ENCODE peak calls at places on chromosomes 1 and 21, in five cellular contexts. J is CD8-positive, alpha-beta T cell; Y is CD4-positive, alpha-beta memory T cell; W is IMR-90; Z is fibroblast of lung. G is an unnamed sample.

GRCh38 chr1:247548847-247549246 is at the start of gene GCSAML:
- DNase-seq in W (no peak), J (no peak), Z (no peak), Y (no peak), G (no peak)

GRCh38 chr1:119279441-119280415 is 88.9 kb upstream of the HAO2 start:
- DNase-seq in Z (peak), W (peak), Y (no peak), J (no peak), G (no peak)

GRCh38 chr1:30597711-30598110 is 125.7 kb downstream of the MATN1 start:
- DNase-seq in W (no peak), J (peak), Z (no peak), Y (no peak), G (no peak)

GRCh38 chr1:167500283-167500860 is 18.0 kb downstream of the CD247 start:
- DNase-seq in W (no peak), Y (no peak), Z (no peak), J (no peak), G (no peak)

GRCh38 chr1:145720556-145720877 is 1.2 kb downstream of the CD160 start:
- DNase-seq in W (peak), Y (no peak), J (no peak), Z (peak), G (no peak)

GRCh38 chr21:39676054-39676771 is 63.5 kb downstream of the B3GALT5 start:
- DNase-seq in Y (peak), J (no peak), Z (no peak), W (no peak), G (no peak)

GRCh38 chr1:181202986-181203555 is 114.6 kb downstream of the IER5 start:
- DNase-seq in Z (no peak), Y (no peak), J (no peak), W (no peak), G (no peak)

GRCh38 chr21:45556302-45556644 is 14.0 kb upstream of the SLC19A1 start:
- DNase-seq in Z (no peak), W (no peak), J (no peak), Y (no peak), G (no peak)

GRCh38 chr1:16139473-16139962 is 16.4 kb downstream of the EPHA2 start:
- DNase-seq in W (peak), J (no peak), Z (peak), Y (no peak), G (no peak)

GRCh38 chr1:183287191-183287675 is 101.2 kb downstream of the LAMC2 start:
- DNase-seq in J (no peak), Y (no peak), Z (peak), W (peak), G (no peak)

GRCh38 chr21:37478821-37479220 is 112.2 kb downstream of the DYRK1A start:
- DNase-seq in J (no peak), Z (no peak), Y (no peak), W (no peak), G (no peak)

DNA sequence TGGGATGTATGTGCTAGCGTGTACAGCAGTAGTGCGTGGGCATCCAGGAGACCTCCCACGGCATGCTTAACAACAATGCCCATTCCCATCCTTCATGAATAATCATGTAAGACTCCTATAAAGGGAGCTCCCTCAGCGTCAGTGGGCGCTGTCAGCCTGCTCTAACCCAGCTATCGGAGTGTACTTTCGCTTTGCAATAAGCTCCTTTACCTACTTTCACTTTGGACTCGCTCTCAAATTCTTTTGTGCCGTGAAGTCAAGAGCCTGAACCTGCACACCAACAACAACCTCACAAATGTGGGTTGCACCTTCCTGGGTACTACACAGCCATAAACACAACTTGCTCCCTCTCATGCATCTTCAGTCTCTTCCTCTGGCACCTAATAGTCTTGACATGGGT is 114.8 kb upstream of the PAXBP1 start:
- DNase-seq in J (no peak), Z (no peak), Y (peak), W (no peak), G (peak)
- H3K4me3 ChIP-seq in J (peak), Z (no peak), Y (peak), W (peak), G (peak)

GRCh38 chr1:109394591-109395281 is 3.0 kb downstream of the SORT1 start:
- DNase-seq in Y (no peak), Z (no peak), J (no peak), W (no peak), G (no peak)

GRCh38 chr1:109393602-109394233 is 4.0 kb downstream of the SORT1 start:
- DNase-seq in Y (no peak), W (no peak), Z (no peak), J (no peak), G (no peak)

GRCh38 chr1:109392037-109392787 is 5.5 kb downstream of the SORT1 start:
- DNase-seq in W (no peak), Y (no peak), Z (peak), J (no peak), G (no peak)

GRCh38 chr1:109391626-109392025 is 6.1 kb downstream of the SORT1 start:
- DNase-seq in Y (no peak), W (no peak), J (no peak), Z (no peak), G (no peak)

GRCh38 chr1:109392788-109393580 is 4.7 kb downstream of the SORT1 start:
- DNase-seq in W (peak), Y (no peak), J (no peak), Z (peak), G (no peak)
- H3K4me3 ChIP-seq in W (peak), Y (no peak), J (no peak), Z (no peak), G (no peak)

GRCh38 chr1:12548279-12549105 is 69.5 kb downstream of the DHRS3 start:
- DNase-seq in J (no peak), Z (no peak), Y (no peak), W (no peak), G (no peak)
- H3K4me3 ChIP-seq in J (no peak), Z (no peak), Y (no peak), W (no peak), G (no peak)

GRCh38 chr1:200207711-200208126 is 180.2 kb downstream of the NR5A2 start:
- DNase-seq in Z (peak), J (no peak), W (peak), Y (no peak), G (no peak)
- H3K4me3 ChIP-seq in Z (no peak), J (no peak), W (no peak), Y (no peak), G (no peak)

DNA sequence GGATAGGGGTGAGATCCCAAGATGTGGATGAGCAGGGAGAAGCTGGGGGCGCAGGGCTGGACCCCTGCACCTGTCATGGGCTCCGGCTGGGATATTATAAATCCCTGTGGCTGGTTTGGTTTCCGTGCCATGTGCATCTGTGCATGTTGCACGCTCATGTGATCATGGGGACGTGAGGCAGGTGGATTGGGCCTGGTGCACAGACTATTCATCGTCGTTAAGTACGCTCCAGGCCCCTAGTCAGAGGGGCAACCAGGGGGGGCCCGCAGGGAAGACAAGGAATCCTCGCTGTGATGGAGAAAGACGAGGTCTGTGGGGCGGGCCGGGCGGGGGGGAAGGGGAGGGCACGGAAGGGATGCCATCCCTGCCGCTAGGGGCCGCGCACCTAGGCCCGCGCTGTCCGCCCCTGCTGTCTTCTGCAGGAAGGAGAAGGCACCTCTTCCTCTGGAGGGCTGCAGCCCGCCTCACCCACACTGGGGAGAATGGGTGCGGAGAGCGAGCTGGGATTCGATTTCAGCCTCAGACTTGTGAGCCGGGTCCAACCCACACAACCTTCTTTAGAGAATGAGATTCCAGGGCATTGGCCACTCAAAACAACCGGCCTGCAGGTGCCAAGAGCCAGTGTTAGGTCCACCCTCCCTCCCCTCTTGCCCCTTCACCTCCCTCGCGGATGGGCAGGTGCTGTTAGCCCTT is 766 bp upstream of the LRP8 start:
- DNase-seq in W (no peak), J (no peak), Y (peak), Z (no peak), G (no peak)
- H3K4me3 ChIP-seq in W (peak), J (peak), Y (no peak), Z (peak), G (peak)

GRCh38 chr1:54122992-54123391 is 29.8 kb downstream of the CDCP2 start:
- DNase-seq in Z (no peak), W (no peak), J (no peak), Y (no peak), G (no peak)

GRCh38 chr1:54120698-54121481 is 31.9 kb downstream of the CDCP2 start:
- DNase-seq in W (no peak), Y (no peak), J (no peak), Z (no peak), G (no peak)

GRCh38 chr1:54121482-54122130 is 31.2 kb downstream of the CDCP2 start:
- DNase-seq in W (peak), J (peak), Z (peak), Y (peak), G (peak)

GRCh38 chr1:54120018-54120697 is 32.6 kb downstream of the CDCP2 start:
- DNase-seq in J (no peak), Y (no peak), Z (no peak), W (no peak), G (no peak)

GRCh38 chr1:54122131-54122751 is 30.6 kb downstream of the CDCP2 start:
- DNase-seq in J (no peak), W (no peak), Y (no peak), Z (no peak), G (no peak)
- H3K4me3 ChIP-seq in J (no peak), W (no peak), Y (no peak), Z (no peak), G (no peak)

GRCh38 chr1:156491151-156491949 is 9.2 kb downstream of the MEF2D start:
- DNase-seq in Z (no peak), J (no peak), Y (no peak), W (no peak), G (no peak)
- H3K4me3 ChIP-seq in Z (no peak), J (peak), Y (no peak), W (no peak), G (peak)

GRCh38 chr1:219661464-219662092 is 48.7 kb upstream of the ZC3H11B start:
- DNase-seq in J (no peak), Y (no peak), Z (no peak), W (no peak), G (no peak)
- H3K4me3 ChIP-seq in J (no peak), Y (no peak), Z (no peak), W (no peak), G (no peak)

GRCh38 chr1:38371505-38371844 is 324.9 kb upstream of the POU3F1 start:
- DNase-seq in Y (no peak), W (no peak), Z (no peak), J (no peak), G (no peak)
- H3K4me3 ChIP-seq in Y (no peak), W (no peak), Z (no peak), J (no peak), G (no peak)

GRCh38 chr1:8814870-8815269 is 2.6 kb downstream of the RERE start:
- DNase-seq in Z (no peak), Y (no peak), W (no peak), J (no peak), G (no peak)
- H3K4me3 ChIP-seq in Z (no peak), Y (no peak), W (no peak), J (no peak), G (no peak)